ENCODE peak calls at places on chromosomes 4 and X, in six cellular contexts. One of them, this sample, is unnamed. For H3K36me3, the result is how much of the 10 kb centered on the place peaks cover.

GRCh38 chr4:76781698-76782595 is 116.0 kb downstream of the SOWAHB start:
- DNase-seq in CD8-positive, alpha-beta memory T cell: no peak
- DNase-seq in Peyer's patch: no peak
- DNase-seq in lung: no peak
- DNase-seq in sigmoid colon: no peak
- DNase-seq in thoracic aorta: no peak
- DNase-seq in this sample: no peak

GRCh38 chr4:155007660-155008176 is 200.7 kb upstream of the NPY2R start:
- DNase-seq in lung: no peak
- DNase-seq in thoracic aorta: no peak
- DNase-seq in Peyer's patch: no peak
- DNase-seq in sigmoid colon: no peak
- DNase-seq in CD8-positive, alpha-beta memory T cell: no peak
- DNase-seq in this sample: no peak

GRCh38 chrX:131677655-131678628 is 134.1 kb downstream of the OR13H1 start:
- DNase-seq in sigmoid colon: no peak
- DNase-seq in lung: no peak
- DNase-seq in CD8-positive, alpha-beta memory T cell: peak
- DNase-seq in thoracic aorta: no peak
- DNase-seq in Peyer's patch: peak
- DNase-seq in this sample: peak

GRCh38 chr4:67483868-67484602 is 61.3 kb downstream of the CENPC start:
- DNase-seq in CD8-positive, alpha-beta memory T cell: no peak
- DNase-seq in Peyer's patch: no peak
- DNase-seq in lung: no peak
- DNase-seq in sigmoid colon: no peak
- DNase-seq in thoracic aorta: no peak
- DNase-seq in this sample: no peak

GRCh38 chr4:1213336-1213995 is 35.5 kb downstream of the CTBP1 start:
- DNase-seq in lung: no peak
- DNase-seq in CD8-positive, alpha-beta memory T cell: no peak
- DNase-seq in sigmoid colon: no peak
- DNase-seq in Peyer's patch: no peak
- DNase-seq in thoracic aorta: no peak
- DNase-seq in this sample: no peak

GRCh38 chr4:150119492-150119891 is 41.2 kb downstream of the DCLK2 start:
- DNase-seq in thoracic aorta: no peak
- DNase-seq in lung: no peak
- DNase-seq in CD8-positive, alpha-beta memory T cell: no peak
- DNase-seq in Peyer's patch: no peak
- DNase-seq in sigmoid colon: no peak
- DNase-seq in this sample: no peak

GRCh38 chr4:82439088-82439487 is 8.7 kb downstream of the ENOPH1 start:
- DNase-seq in CD8-positive, alpha-beta memory T cell: no peak
- DNase-seq in sigmoid colon: no peak
- DNase-seq in thoracic aorta: no peak
- DNase-seq in lung: no peak
- DNase-seq in Peyer's patch: no peak
- DNase-seq in this sample: no peak

GRCh38 chrX:22349116-22349515 is 76.4 kb downstream of the CBLL2 start:
- DNase-seq in lung: no peak
- DNase-seq in CD8-positive, alpha-beta memory T cell: no peak
- DNase-seq in Peyer's patch: no peak
- DNase-seq in thoracic aorta: no peak
- DNase-seq in sigmoid colon: no peak
- DNase-seq in this sample: no peak

GRCh38 chr4:655735-656151 is 18.3 kb downstream of the ATP5ME start:
- DNase-seq in CD8-positive, alpha-beta memory T cell: no peak
- DNase-seq in sigmoid colon: peak
- DNase-seq in Peyer's patch: no peak
- DNase-seq in lung: no peak
- DNase-seq in thoracic aorta: no peak
- DNase-seq in this sample: no peak

GRCh38 chr4:98199247-98199646 is 56.0 kb upstream of the STPG2 start:
- DNase-seq in thoracic aorta: no peak
- DNase-seq in lung: no peak
- DNase-seq in CD8-positive, alpha-beta memory T cell: no peak
- DNase-seq in sigmoid colon: no peak
- DNase-seq in Peyer's patch: no peak
- DNase-seq in this sample: no peak

GRCh38 chr4:124278477-124278876 is 434.1 kb downstream of the ANKRD50 start:
- DNase-seq in Peyer's patch: no peak
- DNase-seq in lung: no peak
- DNase-seq in CD8-positive, alpha-beta memory T cell: no peak
- DNase-seq in thoracic aorta: no peak
- DNase-seq in sigmoid colon: no peak
- DNase-seq in this sample: no peak

GRCh38 chr4:42965326-42965725 is 72.8 kb downstream of the GRXCR1 start:
- DNase-seq in sigmoid colon: no peak
- DNase-seq in thoracic aorta: no peak
- DNase-seq in Peyer's patch: no peak
- DNase-seq in lung: no peak
- DNase-seq in CD8-positive, alpha-beta memory T cell: no peak
- DNase-seq in this sample: no peak

GRCh38 chr4:163624727-163625126 is 130.2 kb downstream of the TMA16 start:
- DNase-seq in thoracic aorta: no peak
- DNase-seq in Peyer's patch: no peak
- DNase-seq in lung: no peak
- DNase-seq in CD8-positive, alpha-beta memory T cell: peak
- DNase-seq in sigmoid colon: no peak
- DNase-seq in this sample: no peak

GRCh38 chrX:68462653-68463052 is 29.4 kb upstream of the OPHN1 start:
- DNase-seq in lung: no peak
- DNase-seq in CD8-positive, alpha-beta memory T cell: no peak
- DNase-seq in thoracic aorta: no peak
- DNase-seq in sigmoid colon: no peak
- DNase-seq in Peyer's patch: no peak
- DNase-seq in this sample: peak

GRCh38 chr4:79913581-79913980 is 159.4 kb downstream of the ANTXR2 start:
- DNase-seq in CD8-positive, alpha-beta memory T cell: no peak
- DNase-seq in lung: no peak
- DNase-seq in thoracic aorta: no peak
- DNase-seq in sigmoid colon: no peak
- DNase-seq in Peyer's patch: no peak
- DNase-seq in this sample: no peak

GRCh38 chr4:122346503-122346902 is 32.3 kb upstream of the ADAD1 start:
- DNase-seq in Peyer's patch: no peak
- DNase-seq in lung: no peak
- DNase-seq in CD8-positive, alpha-beta memory T cell: no peak
- DNase-seq in sigmoid colon: no peak
- DNase-seq in thoracic aorta: no peak
- DNase-seq in this sample: no peak

GRCh38 chr4:186500721-186501304 is 54.6 kb downstream of the MTNR1A start:
- DNase-seq in Peyer's patch: no peak
- DNase-seq in thoracic aorta: no peak
- DNase-seq in sigmoid colon: no peak
- DNase-seq in CD8-positive, alpha-beta memory T cell: no peak
- DNase-seq in lung: peak
- DNase-seq in this sample: no peak

GRCh38 chrX:51496501-51497291 is at the start of gene NUDT11:
- DNase-seq in sigmoid colon: peak
- DNase-seq in thoracic aorta: no peak
- DNase-seq in CD8-positive, alpha-beta memory T cell: peak
- DNase-seq in Peyer's patch: peak
- DNase-seq in lung: peak
- DNase-seq in this sample: peak

GRCh38 chr4:110596431-110596830 is 26.4 kb downstream of the PITX2 start:
- DNase-seq in thoracic aorta: no peak
- DNase-seq in sigmoid colon: no peak
- DNase-seq in CD8-positive, alpha-beta memory T cell: no peak
- DNase-seq in lung: no peak
- DNase-seq in Peyer's patch: no peak
- DNase-seq in this sample: no peak

GRCh38 chrX:10142041-10142589 is 14.7 kb upstream of the CLCN4 start:
- DNase-seq in CD8-positive, alpha-beta memory T cell: no peak
- DNase-seq in thoracic aorta: no peak
- DNase-seq in lung: no peak
- DNase-seq in Peyer's patch: no peak
- DNase-seq in sigmoid colon: peak
- DNase-seq in this sample: no peak
- H3K36me3 ChIP-seq in CD8-positive, alpha-beta memory T cell: under half
- H3K36me3 ChIP-seq in thoracic aorta: under half
- H3K36me3 ChIP-seq in lung: under half
- H3K36me3 ChIP-seq in Peyer's patch: under half
- H3K36me3 ChIP-seq in sigmoid colon: under half
- H3K36me3 ChIP-seq in this sample: under half

DNA sequence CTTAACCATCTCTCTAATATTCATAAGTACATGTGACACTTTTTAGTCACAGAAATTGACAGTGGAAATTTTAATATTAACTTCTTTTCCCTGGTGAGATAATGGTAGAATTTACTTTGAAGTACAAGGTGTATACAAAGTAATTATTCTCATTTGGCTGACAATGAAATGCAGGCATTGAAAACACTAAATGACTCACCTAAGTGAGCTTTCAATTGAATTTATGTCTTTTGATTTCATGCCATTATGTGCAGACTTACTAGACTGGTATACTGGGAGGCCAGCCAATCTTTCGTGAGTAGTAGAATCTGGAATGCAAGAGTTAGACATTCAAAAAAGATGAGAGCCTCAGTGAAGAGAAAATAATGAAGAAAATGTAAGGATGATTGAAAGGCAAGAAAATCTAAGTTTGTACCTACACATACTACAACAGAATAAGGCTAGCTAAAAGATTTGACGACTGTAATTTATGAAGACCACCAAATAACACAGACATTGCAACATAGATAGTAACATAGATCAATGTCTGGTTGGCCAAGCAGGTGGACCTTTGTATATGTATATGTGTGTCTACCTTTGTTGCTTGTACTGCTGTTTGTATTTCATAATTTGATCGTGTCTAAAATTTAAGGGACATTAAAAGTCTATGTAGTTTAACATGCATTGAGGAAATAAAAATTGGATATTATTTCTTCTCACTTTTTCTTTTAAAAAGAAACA is 459.7 kb downstream of the IL15 start:
- DNase-seq in Peyer's patch: no peak
- DNase-seq in sigmoid colon: peak
- DNase-seq in CD8-positive, alpha-beta memory T cell: no peak
- DNase-seq in lung: no peak
- DNase-seq in thoracic aorta: peak
- DNase-seq in this sample: no peak
- H3K27ac ChIP-seq in Peyer's patch: no peak
- H3K27ac ChIP-seq in sigmoid colon: peak
- H3K27ac ChIP-seq in CD8-positive, alpha-beta memory T cell: no peak
- H3K27ac ChIP-seq in lung: no peak
- H3K27ac ChIP-seq in thoracic aorta: peak
- H3K27ac ChIP-seq in this sample: no peak

GRCh38 chr4:26418850-26419249 is 71.4 kb downstream of the CCKAR start:
- DNase-seq in Peyer's patch: no peak
- DNase-seq in CD8-positive, alpha-beta memory T cell: no peak
- DNase-seq in thoracic aorta: no peak
- DNase-seq in lung: no peak
- DNase-seq in sigmoid colon: no peak
- DNase-seq in this sample: no peak

GRCh38 chr4:26424143-26424542 is 66.1 kb downstream of the CCKAR start:
- DNase-seq in lung: no peak
- DNase-seq in Peyer's patch: no peak
- DNase-seq in thoracic aorta: no peak
- DNase-seq in CD8-positive, alpha-beta memory T cell: no peak
- DNase-seq in sigmoid colon: no peak
- DNase-seq in this sample: no peak

GRCh38 chr4:26418107-26418506 is 72.2 kb downstream of the CCKAR start:
- DNase-seq in sigmoid colon: no peak
- DNase-seq in CD8-positive, alpha-beta memory T cell: no peak
- DNase-seq in thoracic aorta: no peak
- DNase-seq in lung: no peak
- DNase-seq in Peyer's patch: no peak
- DNase-seq in this sample: no peak

GRCh38 chr4:26420903-26421302 is 69.4 kb downstream of the CCKAR start:
- DNase-seq in sigmoid colon: no peak
- DNase-seq in lung: no peak
- DNase-seq in CD8-positive, alpha-beta memory T cell: no peak
- DNase-seq in Peyer's patch: no peak
- DNase-seq in thoracic aorta: no peak
- DNase-seq in this sample: no peak

DNA sequence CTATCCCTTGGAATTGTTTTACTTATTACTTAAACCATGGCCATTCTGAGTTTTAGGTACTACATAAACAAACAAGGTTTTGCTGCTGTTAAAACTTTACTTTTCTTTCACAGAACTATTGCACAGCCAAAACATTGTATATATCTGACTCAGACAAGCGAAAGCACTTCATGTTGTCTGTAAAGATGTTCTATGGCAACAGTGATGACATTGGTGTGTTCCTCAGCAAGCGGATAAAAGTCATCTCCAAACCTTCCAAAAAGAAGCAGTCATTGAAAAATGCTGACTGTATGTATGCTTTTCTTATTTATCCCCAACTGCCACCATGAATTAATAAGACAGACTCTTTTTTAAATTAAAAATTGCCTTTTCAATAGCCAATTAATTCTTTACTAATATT is 69.8 kb downstream of the CCKAR start:
- DNase-seq in sigmoid colon: no peak
- DNase-seq in lung: no peak
- DNase-seq in thoracic aorta: no peak
- DNase-seq in CD8-positive, alpha-beta memory T cell: no peak
- DNase-seq in Peyer's patch: no peak
- DNase-seq in this sample: no peak
- H3K36me3 ChIP-seq in sigmoid colon: under half
- H3K36me3 ChIP-seq in lung: under half
- H3K36me3 ChIP-seq in thoracic aorta: under half
- H3K36me3 ChIP-seq in CD8-positive, alpha-beta memory T cell: under half
- H3K36me3 ChIP-seq in Peyer's patch: under half
- H3K36me3 ChIP-seq in this sample: under half

DNA sequence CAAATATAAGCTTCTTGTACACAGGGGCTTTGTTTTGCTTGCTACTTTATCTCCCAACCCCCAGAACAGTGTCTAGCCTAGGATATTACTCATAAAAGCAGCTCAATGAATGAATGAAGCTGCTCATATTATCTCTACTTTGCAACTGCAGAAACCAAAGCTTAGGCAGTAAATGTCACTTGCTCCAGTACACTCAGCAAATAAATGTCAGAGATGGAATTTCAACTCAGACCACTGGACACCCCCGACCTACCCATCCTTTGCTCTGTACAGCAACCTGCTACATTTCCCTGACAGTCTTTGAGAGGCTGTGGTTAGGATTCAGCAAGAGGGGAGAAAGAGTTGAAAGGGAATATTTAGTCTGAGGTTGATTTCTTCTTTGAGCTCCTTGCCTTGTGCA is 137.4 kb downstream of the LDB2 start:
- DNase-seq in CD8-positive, alpha-beta memory T cell: no peak
- DNase-seq in thoracic aorta: no peak
- DNase-seq in sigmoid colon: no peak
- DNase-seq in Peyer's patch: no peak
- DNase-seq in lung: no peak
- DNase-seq in this sample: no peak
- H3K27ac ChIP-seq in CD8-positive, alpha-beta memory T cell: no peak
- H3K27ac ChIP-seq in thoracic aorta: no peak
- H3K27ac ChIP-seq in sigmoid colon: no peak
- H3K27ac ChIP-seq in Peyer's patch: no peak
- H3K27ac ChIP-seq in lung: no peak
- H3K27ac ChIP-seq in this sample: no peak

This sample was measured in CD4-positive, alpha-beta memory T cell.